ENCODE peak calls at places on chromosomes 11 and 22, in eight cellular contexts. U is tibial nerve, I is memory B cell, D is Right ventricle myocardium superior, F is fibroblast of gingiva, G is hypothalamus, V is HepG2, W is HEK293T. M is an unnamed sample.

GRCh38 chr22:39685336-39686177 is 115.0 kb downstream of the CACNA1I start:
- DNase-seq in U (no peak), I (no peak), D (no peak), F (no peak), G (no peak), V (no peak), W (no peak), M (no peak)

GRCh38 chr22:23847991-23848864 is 9.4 kb upstream of the DERL3 start:
- DNase-seq in U (no peak), I (no peak), D (peak; percentile 37), F (no peak), G (no peak), V (no peak), W (no peak), M (no peak)

GRCh38 chr22:46107089-46107664 is 43.1 kb upstream of the PPARA start:
- DNase-seq in U (no peak), I (no peak), D (no peak), F (peak; percentile 51), G (peak; percentile 81), V (no peak), W (no peak), M (no peak)

GRCh38 chr11:36186340-36186739 is 102.9 kb downstream of the COMMD9 start:
- DNase-seq in U (peak; percentile 19), I (no peak), D (no peak), F (peak; percentile 96), G (no peak), V (no peak), W (no peak), M (peak; percentile 85)

GRCh38 chr11:75337195-75337654 is 14.2 kb downstream of the ARRB1 start:
- DNase-seq in U (no peak), I (no peak), D (peak; percentile 63), F (no peak), G (no peak), V (no peak), W (no peak), M (peak; percentile 62)

GRCh38 chr22:42978453-42979103 is 36.4 kb downstream of the PACSIN2 start:
- DNase-seq in U (no peak), I (no peak), D (no peak), F (peak; percentile 67), G (no peak), V (no peak), W (no peak), M (peak; percentile 54)

GRCh38 chr11:65442952-65443351 is 20.4 kb downstream of the NEAT1 start:
- DNase-seq in U (no peak), I (no peak), D (no peak), F (peak; percentile 63), G (no peak), V (no peak), W (no peak), M (no peak)

GRCh38 chr11:126485986-126486635 is 130.6 kb downstream of the ST3GAL4 start:
- DNase-seq in U (no peak), I (no peak), D (no peak), F (no peak), G (no peak), V (no peak), W (no peak), M (no peak)

GRCh38 chr11:84886344-84886743 is 740.8 kb downstream of the DLG2 start:
- DNase-seq in U (no peak), I (no peak), D (no peak), F (peak; percentile 41), G (no peak), V (no peak), W (no peak), M (peak; percentile 45)

GRCh38 chr11:57546869-57547518 is 9.6 kb downstream of the SMTNL1 start:
- DNase-seq in U (no peak), I (no peak), D (no peak), F (peak; percentile 21), G (no peak), V (peak; percentile 75), W (no peak), M (peak; percentile 30)

GRCh38 chr11:64814712-64815187 is 4.4 kb upstream of the MEN1 start:
- DNase-seq in U (no peak), I (peak; percentile 38), D (no peak), F (no peak), G (no peak), V (peak; percentile 24), W (no peak), M (no peak)

GRCh38 chr22:37607010-37607911 is 1.4 kb upstream of the GGA1 start:
- DNase-seq in U (peak; percentile 78), I (peak; percentile 90), D (peak; percentile 87), F (peak; percentile 31), G (peak; percentile 62), V (peak; percentile 77), W (peak; percentile 88), M (peak; percentile 88)

GRCh38 chr22:37044634-37045625 is 6.6 kb upstream of the KCTD17 start:
- DNase-seq in U (no peak), I (no peak), D (no peak), F (no peak), G (no peak), V (no peak), W (no peak), M (no peak)

GRCh38 chr11:34284836-34285235 is 73.0 kb downstream of the ABTB2 start:
- DNase-seq in U (no peak), I (no peak), D (no peak), F (no peak), G (no peak), V (no peak), W (no peak), M (no peak)

GRCh38 chr11:57219021-57219627 is 17.9 kb downstream of the APLNR start:
- DNase-seq in U (peak; percentile 47), I (no peak), D (no peak), F (peak; percentile 32), G (no peak), V (no peak), W (no peak), M (peak; percentile 42)

GRCh38 chr11:71282581-71283351 is 30.4 kb upstream of the SHANK2 start:
- DNase-seq in U (no peak), I (no peak), D (no peak), F (no peak), G (no peak), V (peak; percentile 84), W (no peak), M (no peak)

GRCh38 chr11:100340416-100341323 is 346.4 kb upstream of the ARHGAP42 start:
- DNase-seq in U (no peak), I (no peak), D (no peak), F (no peak), G (no peak), V (no peak), W (no peak), M (no peak)

GRCh38 chr11:18457435-18457834 is 1.8 kb downstream of the LDHAL6A start:
- DNase-seq in U (no peak), I (no peak), D (no peak), F (no peak), G (no peak), V (peak; percentile 15), W (no peak), M (no peak)

GRCh38 chr11:73667906-73668305 is 21.5 kb downstream of the PLEKHB1 start:
- DNase-seq in U (no peak), I (no peak), D (no peak), F (no peak), G (no peak), V (no peak), W (no peak), M (no peak)

GRCh38 chr11:62025429-62026105 is 58.1 kb upstream of the FTH1 start:
- DNase-seq in U (peak; percentile 63), I (peak; percentile 61), D (peak; percentile 78), F (peak; percentile 95), G (no peak), V (peak; percentile 87), W (peak; percentile 30), M (peak; percentile 73)

GRCh38 chr22:16781764-16782329 is 43.4 kb downstream of the XKR3 start:
- DNase-seq in U (no peak), I (no peak), D (no peak), F (no peak), G (no peak), V (no peak), W (no peak), M (no peak)

GRCh38 chr11:108854366-108854765 is 189.5 kb downstream of the DDX10 start:
- DNase-seq in U (no peak), I (peak; percentile 15), D (no peak), F (no peak), G (no peak), V (no peak), W (no peak), M (no peak)

GRCh38 chr11:17730608-17731462 is 3.7 kb upstream of the KCNC1 start:
- DNase-seq in U (peak; percentile 72), I (peak; percentile 41), D (peak; percentile 86), F (peak; percentile 66), G (peak; percentile 69), V (peak; percentile 64), W (peak; percentile 84), M (peak; percentile 91)

GRCh38 chr11:102120006-102120405 is 9.8 kb downstream of the YAP1 start:
- DNase-seq in U (no peak), I (no peak), D (no peak), F (peak; percentile 61), G (no peak), V (peak; percentile 86), W (no peak), M (peak; percentile 65)

GRCh38 chr11:122633219-122633829 is 22.2 kb upstream of the UBASH3B start:
- DNase-seq in U (no peak), I (peak; percentile 10), D (no peak), F (peak; percentile 71), G (no peak), V (peak; percentile 62), W (peak; percentile 46), M (peak; percentile 83)

GRCh38 chr22:32761251-32761903 is 40.1 kb upstream of the TIMP3 start:
- DNase-seq in U (no peak), I (no peak), D (no peak), F (no peak), G (no peak), V (no peak), W (no peak), M (peak; percentile 35)

GRCh38 chr11:2932850-2933251 is 3.6 kb upstream of the PHLDA2 start:
- DNase-seq in U (no peak), I (no peak), D (peak; percentile 32), F (no peak), G (no peak), V (no peak), W (no peak), M (no peak)

GRCh38 chr11:19903620-19904069 is 191.0 kb downstream of the NAV2 start:
- DNase-seq in U (peak; percentile 86), I (peak; percentile 7), D (peak; percentile 67), F (peak; percentile 72), G (peak; percentile 46), V (peak; percentile 60), W (peak; percentile 65), M (peak; percentile 95)

GRCh38 chr11:16126361-16126760 is 230.0 kb downstream of the SOX6 start:
- DNase-seq in U (no peak), I (no peak), D (no peak), F (no peak), G (no peak), V (peak; percentile 82), W (peak; percentile 25), M (no peak)

GRCh38 chr22:43007519-43008102 is 7.3 kb downstream of the PACSIN2 start:
- DNase-seq in U (no peak), I (no peak), D (no peak), F (no peak), G (no peak), V (peak; percentile 65), W (no peak), M (peak; percentile 52)

GRCh38 chr11:71140206-71140919 is 112.0 kb downstream of the SHANK2 start:
- DNase-seq in U (no peak), I (no peak), D (no peak), F (no peak), G (no peak), V (no peak), W (no peak), M (no peak)

GRCh38 chr22:27108425-27109114 is 451.2 kb downstream of the MIAT start:
- DNase-seq in U (peak; percentile 71), I (no peak), D (peak; percentile 59), F (no peak), G (peak; percentile 24), V (no peak), W (no peak), M (no peak)

GRCh38 chr22:22099833-22100812 is 117.5 kb upstream of the TOP3B start:
- DNase-seq in U (no peak), I (no peak), D (no peak), F (no peak), G (no peak), V (no peak), W (peak; percentile 48), M (no peak)

GRCh38 chr11:94871491-94872185 is 101.7 kb downstream of the CWC15 start:
- DNase-seq in U (no peak), I (no peak), D (no peak), F (no peak), G (no peak), V (no peak), W (no peak), M (no peak)

M was measured in adipocyte.